ENCODE peak calls at places on chromosomes 2 and 18, in six cellular contexts. A is GM10248; P is stimulated activated CD4-positive, alpha-beta T cell treated with anti-CD3 and anti-CD28 coated beads, Interleukin-1b, Interleukin-23, amount 100 ng/mL, for 24 hours; E is thyroid gland; U is NCI-H446; L is choroid plexus epithelial cell. B is an unnamed sample.

GRCh38 chr2:107808023-107808422 is 18.7 kb upstream of the RGPD4 start:
- DNase-seq in A (no peak), P (no peak), E (no peak), U (no peak), L (no peak), B (no peak)

GRCh38 chr2:194815475-194815874 is 841.6 kb upstream of the SLC39A10 start:
- DNase-seq in A (no peak), P (no peak), E (no peak), U (no peak), L (peak; percentile 6), B (no peak)

GRCh38 chr2:239375278-239376061 is 25.4 kb downstream of the HDAC4 start:
- DNase-seq in A (no peak), P (no peak), E (no peak), U (no peak), L (no peak), B (no peak)

GRCh38 chr2:218130822-218131221 is 5.0 kb downstream of the CXCR2 start:
- DNase-seq in A (no peak), P (no peak), E (no peak), U (no peak), L (no peak), B (no peak)

GRCh38 chr2:171407030-171407707 is 26.6 kb downstream of the METTL8 start:
- DNase-seq in A (peak; percentile 64), P (no peak), E (no peak), U (no peak), L (no peak), B (no peak)

GRCh38 chr2:122136071-122136470 is 380.6 kb downstream of the TSN start:
- DNase-seq in A (peak; percentile 30), P (no peak), E (no peak), U (no peak), L (peak; percentile 4), B (no peak)

GRCh38 chr2:153479527-153479926 is 965 bp upstream of the RPRM start:
- DNase-seq in A (no peak), P (no peak), E (no peak), U (no peak), L (no peak), B (no peak)

GRCh38 chr2:131580187-131580586 is 52.5 kb downstream of the CCDC74A start:
- DNase-seq in A (no peak), P (no peak), E (no peak), U (no peak), L (no peak), B (no peak)

GRCh38 chr2:148523315-148523714 is 121.2 kb upstream of the EPC2 start:
- DNase-seq in A (no peak), P (no peak), E (no peak), U (no peak), L (no peak), B (no peak)

GRCh38 chr2:231263118-231263831 is 64.8 kb downstream of the ARMC9 start:
- DNase-seq in A (no peak), P (no peak), E (no peak), U (no peak), L (peak; percentile 13), B (no peak)

GRCh38 chr2:196681510-196681909 is 42.0 kb downstream of the CCDC150 start:
- DNase-seq in A (no peak), P (no peak), E (no peak), U (no peak), L (no peak), B (no peak)

GRCh38 chr18:23178661-23179081 is 43.4 kb downstream of the CABLES1 start:
- DNase-seq in A (no peak), P (no peak), E (no peak), U (no peak), L (no peak), B (no peak)

GRCh38 chr2:68169308-68169707 is 11.6 kb downstream of the PNO1 start:
- DNase-seq in A (no peak), P (no peak), E (no peak), U (no peak), L (peak; percentile 15), B (no peak)

GRCh38 chr2:126658316-126658909 is 2.5 kb downstream of the GYPC start:
- DNase-seq in A (no peak), P (no peak), E (no peak), U (no peak), L (no peak), B (no peak)

GRCh38 chr2:9178110-9178904 is 28.3 kb upstream of the ASAP2 start:
- DNase-seq in A (no peak), P (no peak), E (peak; percentile 80), U (no peak), L (no peak), B (no peak)